ENCODE peak calls at places on chromosome 19, in five cellular contexts. Y is breast epithelium, K is K562, E is transverse colon, H is sigmoid colon. P is an unnamed sample.

GRCh38 chr19:17045907-17046502 is 19.4 kb upstream of the CPAMD8 start:
- DNase-seq in H (no peak), Y (no peak), K (no peak), E (no peak), P (no peak)

GRCh38 chr19:9044449-9044848 is 34.2 kb upstream of the MUC16 start:
- DNase-seq in H (no peak), E (no peak), K (no peak), Y (no peak), P (no peak)

GRCh38 chr19:52492991-52493470 is 34.4 kb upstream of the ZNF808 start:
- DNase-seq in H (no peak), E (no peak), K (no peak), Y (no peak), P (no peak)

GRCh38 chr19:30648321-30648720 is 276.1 kb downstream of the ZNF536 start:
- DNase-seq in H (no peak), Y (no peak), E (no peak), K (no peak), P (no peak)

GRCh38 chr19:30742981-30743380 is 370.8 kb downstream of the ZNF536 start:
- DNase-seq in Y (no peak), K (no peak), E (no peak), H (no peak), P (no peak)

GRCh38 chr19:18496167-18496979 is 25.5 kb downstream of the ELL start:
- DNase-seq in E (peak; percentile 73), Y (no peak), K (peak; percentile 70), H (no peak), P (peak; percentile 74)

GRCh38 chr19:44557933-44558332 is 28.5 kb upstream of the CEACAM20 start:
- DNase-seq in K (no peak), H (no peak), E (no peak), Y (no peak), P (no peak)

GRCh38 chr19:56671613-56671994 is at the start of gene ZNF835:
- DNase-seq in Y (peak; percentile 90), E (peak; percentile 87), H (peak; percentile 96), K (no peak), P (peak; percentile 90)

GRCh38 chr19:33281296-33281926 is 20.9 kb downstream of the CEBPA start:
- DNase-seq in Y (no peak), E (no peak), K (no peak), H (no peak), P (no peak)

GRCh38 chr19:10111405-10111811 is at the start of gene P2RY11:
- DNase-seq in E (peak; percentile 49), Y (no peak), K (peak; percentile 11), H (no peak), P (peak; percentile 80)

GRCh38 chr19:33666196-33666595 is 44.4 kb downstream of the CHST8 start:
- DNase-seq in K (no peak), Y (no peak), H (no peak), E (no peak), P (no peak)

DNA sequence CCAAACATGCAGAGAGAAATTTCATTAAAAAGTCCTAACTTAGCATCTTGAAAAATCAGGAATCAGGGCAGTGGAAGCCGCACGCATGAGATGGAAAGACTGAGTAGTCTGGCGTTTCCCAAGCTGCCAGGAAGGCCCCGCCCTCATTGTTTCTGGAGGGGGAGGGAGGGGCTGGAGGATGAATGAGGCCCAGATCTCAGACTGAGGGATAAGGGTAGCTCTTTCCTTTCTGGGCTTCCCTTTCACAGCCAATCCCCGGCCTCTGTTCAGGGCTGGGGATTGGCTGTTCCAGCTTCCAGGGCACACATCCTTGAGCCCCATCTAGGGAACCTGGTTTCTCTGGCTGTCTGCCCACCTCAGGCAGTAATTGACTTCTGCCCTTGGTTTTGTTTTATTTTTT is 7.3 kb downstream of the C19orf53 start:
- DNase-seq in K (peak; percentile 77), Y (no peak), E (peak; percentile 76), H (peak; percentile 94), P (no peak)
- TF ChIP-seq POLR2AphosphoS5 in K (no peak), Y (peak; percentile 74), E (peak; percentile 45), H (peak; percentile 66), P (no peak)

GRCh38 chr19:45601524-45602522 is at the start of gene GPR4:
- DNase-seq in E (no peak), K (peak; percentile 82), Y (no peak), H (no peak), P (no peak)
- TF ChIP-seq POLR2AphosphoS5 in E (no peak), K (no peak), Y (no peak), H (peak; percentile 21), P (no peak)

GRCh38 chr19:51059715-51060114 is 5.2 kb downstream of the KLK13 start:
- DNase-seq in H (no peak), E (no peak), K (peak; percentile 37), Y (no peak), P (no peak)
- TF ChIP-seq POLR2AphosphoS5 in H (no peak), E (no peak), K (no peak), Y (no peak), P (no peak)

DNA sequence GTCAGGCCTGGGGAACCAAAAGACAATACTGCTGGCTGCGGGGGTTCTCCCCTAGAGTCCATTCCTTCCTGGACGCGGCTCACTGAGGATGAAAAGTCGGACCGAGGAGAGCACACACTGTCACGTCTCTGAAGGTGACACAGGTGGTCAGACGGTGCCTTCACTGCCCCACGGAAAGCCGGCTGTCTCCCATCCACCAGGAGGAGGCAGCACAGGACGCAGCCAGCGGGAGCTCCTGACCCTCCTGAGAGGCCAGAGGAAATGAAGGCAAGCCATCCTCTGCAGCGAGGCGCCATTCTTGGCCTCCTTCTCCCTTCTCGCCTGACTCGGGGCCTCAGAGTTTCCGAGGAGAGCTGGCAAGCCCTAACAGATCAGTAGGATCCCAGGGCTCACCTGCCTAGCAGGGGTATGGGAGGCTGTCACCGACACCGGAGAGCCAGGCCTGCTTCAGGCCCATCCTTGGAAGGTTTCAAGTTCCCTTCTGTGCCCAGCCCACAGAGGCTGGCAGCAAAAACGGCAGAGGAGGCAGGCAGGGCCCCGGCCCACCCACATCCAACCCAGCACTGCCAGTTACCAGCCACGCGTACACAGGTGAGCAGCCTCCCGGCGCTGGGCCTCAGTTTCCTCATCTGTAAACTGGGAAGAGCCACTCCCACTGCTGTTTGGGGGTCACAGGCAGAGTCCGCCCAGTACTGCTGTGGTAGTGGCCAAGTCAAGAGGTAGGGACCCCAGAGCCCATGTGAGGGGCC is 4.5 kb downstream of the REXO1 start:
- DNase-seq in E (no peak), K (no peak), Y (no peak), H (no peak), P (no peak)
- TF ChIP-seq POLR2AphosphoS5 in E (no peak), K (peak; percentile 33), Y (no peak), H (no peak), P (peak; percentile 20)

GRCh38 chr19:12983091-12983490 is 12.2 kb upstream of the NFIX start:
- DNase-seq in K (no peak), E (no peak), H (no peak), Y (no peak), P (no peak)
- TF ChIP-seq POLR2AphosphoS5 in K (no peak), E (no peak), H (no peak), Y (no peak), P (no peak)

DNA sequence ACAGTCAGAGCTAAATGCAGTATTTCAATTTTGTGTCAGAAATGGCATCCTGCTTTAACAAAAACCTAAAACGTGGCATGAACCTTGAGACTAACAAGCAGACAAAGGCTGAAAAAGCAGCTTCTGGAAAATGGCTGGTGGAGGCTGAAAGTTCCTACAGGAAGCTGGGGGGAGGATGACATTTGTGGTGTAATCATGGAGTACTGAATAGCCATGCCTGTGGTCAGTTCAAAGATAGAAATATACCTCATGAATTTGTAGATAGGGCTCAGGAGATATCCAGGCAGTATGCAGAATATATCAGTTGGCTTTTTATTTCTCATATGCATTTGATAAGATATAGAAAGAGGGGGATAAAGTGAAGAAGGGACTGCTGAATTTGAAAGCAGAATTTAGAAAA is 181.7 kb downstream of the UQCRFS1 start:
- DNase-seq in Y (no peak), E (no peak), H (no peak), K (no peak), P (no peak)
- TF ChIP-seq POLR2AphosphoS5 in Y (no peak), E (no peak), H (no peak), K (no peak), P (no peak)

GRCh38 chr19:48877900-48878218 is 5.6 kb downstream of the PPP1R15A start:
- DNase-seq in Y (no peak), E (no peak), H (no peak), K (no peak), P (no peak)
- TF ChIP-seq POLR2AphosphoS5 in Y (no peak), E (no peak), H (no peak), K (peak; percentile 48), P (no peak)

GRCh38 chr19:19626516-19627441 is 1.2 kb downstream of the LPAR2 start:
- DNase-seq in Y (no peak), H (no peak), K (no peak), E (no peak), P (no peak)

GRCh38 chr19:19627442-19627715 is 641 bp downstream of the LPAR2 start:
- DNase-seq in K (no peak), Y (no peak), H (no peak), E (no peak), P (no peak)

GRCh38 chr19:19628499-19629134 is 597 bp upstream of the LPAR2 start:
- DNase-seq in K (no peak), Y (peak; percentile 69), H (no peak), E (peak; percentile 69), P (peak; percentile 83)

GRCh38 chr19:19630062-19630414 is 2.0 kb upstream of the LPAR2 start:
- DNase-seq in E (no peak), K (no peak), H (no peak), Y (no peak), P (no peak)

GRCh38 chr19:19627716-19628498 is at the start of gene LPAR2:
- DNase-seq in H (no peak), E (peak; percentile 82), K (no peak), Y (peak; percentile 66), P (no peak)
- TF ChIP-seq POLR2AphosphoS5 in H (no peak), E (peak; percentile 44), K (no peak), Y (no peak), P (no peak)

DNA sequence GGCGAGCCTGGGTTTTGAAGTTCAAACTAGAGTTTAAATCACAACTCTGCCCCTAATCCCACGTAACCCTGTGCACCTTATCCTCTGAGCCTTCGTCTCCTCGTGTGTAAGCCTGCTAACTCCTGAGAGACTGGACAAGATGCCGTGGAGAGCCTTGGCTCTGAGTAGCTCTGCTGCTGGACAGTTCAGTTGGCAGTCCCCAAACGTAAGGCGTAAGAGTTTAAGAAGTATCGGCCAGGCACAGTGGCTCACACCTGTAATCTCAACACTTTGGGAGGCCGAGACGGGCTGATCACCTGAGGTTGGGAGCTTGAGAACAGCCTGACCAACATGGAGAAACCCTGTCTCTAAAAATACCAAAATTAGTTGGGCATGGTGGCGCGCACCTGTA is 4.7 kb upstream of the CD79A start:
- DNase-seq in E (no peak), H (no peak), Y (no peak), K (no peak), P (no peak)
- TF ChIP-seq POLR2AphosphoS5 in E (no peak), H (no peak), Y (no peak), K (no peak), P (no peak)